ENCODE peak calls at places on chromosomes 5 and 9, in six cellular contexts. G, H, S, E, V and I are unnamed samples. For H3K4me1, the result is how much of the 10 kb centered on the place peaks cover.

GRCh38 chr5:108238936-108239887 is 142.7 kb downstream of the FBXL17 start:
- DNase-seq in G (peak), H (no peak), S (no peak), E (no peak), V (peak), I (no peak)

GRCh38 chr9:86891091-86891490 is 56.2 kb downstream of the GAS1 start:
- DNase-seq in G (no peak), H (no peak), S (no peak), E (no peak), V (no peak), I (no peak)

GRCh38 chr5:122366501-122366900 is 54.5 kb downstream of the SNCAIP start:
- DNase-seq in G (no peak), H (no peak), S (no peak), E (no peak), V (no peak), I (no peak)

GRCh38 chr5:137605377-137605776 is 106.3 kb upstream of the SPOCK1 start:
- DNase-seq in G (peak), H (no peak), S (no peak), E (no peak), V (peak), I (no peak)

GRCh38 chr9:6552033-6552737 is 93.3 kb downstream of the GLDC start:
- DNase-seq in G (peak), H (no peak), S (no peak), E (no peak), V (no peak), I (no peak)

GRCh38 chr9:131500939-131501541 is 1.7 kb upstream of the POMT1 start:
- DNase-seq in G (peak), H (no peak), S (no peak), E (no peak), V (no peak), I (no peak)

GRCh38 chr5:132635873-132636272 is 22.1 kb upstream of the IL13 start:
- DNase-seq in G (no peak), H (no peak), S (no peak), E (no peak), V (no peak), I (no peak)

GRCh38 chr9:99445377-99445891 is 223.4 kb downstream of the SEC61B start:
- DNase-seq in G (peak), H (no peak), S (peak), E (peak), V (no peak), I (peak)

GRCh38 chr5:145478651-145479050 is 356.5 kb downstream of the PRELID2 start:
- DNase-seq in G (peak), H (no peak), S (no peak), E (no peak), V (no peak), I (no peak)

GRCh38 chr5:148379340-148379739 is 4.4 kb upstream of the FBXO38 start:
- DNase-seq in G (no peak), H (no peak), S (no peak), E (no peak), V (no peak), I (no peak)

GRCh38 chr5:137960141-137960540 is 70.9 kb downstream of the PKD2L2 start:
- DNase-seq in G (no peak), H (no peak), S (no peak), E (no peak), V (no peak), I (no peak)

GRCh38 chr9:28064241-28064640 is 491.0 kb upstream of the C9orf72 start:
- DNase-seq in G (no peak), H (no peak), S (no peak), E (no peak), V (no peak), I (no peak)

GRCh38 chr5:39132792-39133191 is 58.6 kb upstream of the RICTOR start:
- DNase-seq in G (no peak), H (no peak), S (no peak), E (no peak), V (no peak), I (no peak)

GRCh38 chr5:170221319-170221718 is 11.5 kb upstream of the C5orf58 start:
- DNase-seq in G (no peak), H (no peak), S (no peak), E (no peak), V (no peak), I (no peak)

GRCh38 chr9:129008469-129008965 is 19.6 kb downstream of the SH3GLB2 start:
- DNase-seq in G (no peak), H (no peak), S (no peak), E (no peak), V (no peak), I (no peak)
- H3K27ac ChIP-seq in G (no peak), H (no peak), S (no peak), E (no peak), V (no peak), I (no peak)

GRCh38 chr9:114507726-114508125 is 2.5 kb upstream of the WHRN start:
- DNase-seq in G (peak), H (no peak), S (no peak), E (no peak), V (no peak), I (no peak)
- TF ChIP-seq CTCF in G (peak), H (no peak), S (no peak), E (peak), V (peak), I (peak)

GRCh38 chr9:127550751-127551150 is 61.3 kb upstream of the STXBP1 start:
- DNase-seq in G (no peak), H (no peak), S (no peak), E (no peak), V (no peak), I (no peak)
- H3K4me1 ChIP-seq in G (under half), H (half or more), S (under half), E (half or more), V (under half), I (under half)

GRCh38 chr5:149779071-149779470 is 49.0 kb downstream of the PPARGC1B start:
- DNase-seq in G (no peak), H (no peak), S (no peak), E (no peak), V (no peak), I (no peak)
- H3K27ac ChIP-seq in G (no peak), H (no peak), S (peak), E (no peak), V (no peak), I (peak)

GRCh38 chr9:95874303-95874988 is 1.0 kb upstream of the ERCC6L2 start:
- DNase-seq in G (peak), H (no peak), S (no peak), E (no peak), V (peak), I (no peak)

GRCh38 chr9:95875305-95876137 is at the start of gene ERCC6L2:
- DNase-seq in G (peak), H (peak), S (peak), E (peak), V (peak), I (peak)

GRCh38 chr9:95876138-95876444 is 600 bp downstream of the ERCC6L2 start:
- DNase-seq in G (no peak), H (no peak), S (no peak), E (no peak), V (no peak), I (no peak)

GRCh38 chr9:95876595-95876994 is 1.1 kb downstream of the ERCC6L2 start:
- DNase-seq in G (peak), H (no peak), S (no peak), E (no peak), V (no peak), I (no peak)

DNA sequence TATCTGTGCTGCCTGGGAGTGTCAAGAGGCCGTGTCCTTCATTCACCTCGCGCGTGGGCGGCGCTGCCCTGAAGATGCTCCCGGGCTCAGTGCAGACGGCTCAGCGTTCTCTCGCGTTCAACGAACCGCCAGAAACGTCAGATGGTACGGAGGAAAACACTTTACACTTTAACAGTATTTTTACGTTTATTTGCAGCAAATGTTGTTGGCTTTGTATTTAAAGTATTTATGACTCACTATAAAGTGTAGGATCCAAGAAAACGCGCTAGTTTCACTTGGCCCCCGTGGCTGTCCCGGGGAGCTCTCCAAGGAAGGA is 544 bp upstream of the ERCC6L2 start:
- DNase-seq in G (no peak), H (peak), S (peak), E (peak), V (peak), I (no peak)
- TF ChIP-seq CTCF in G (no peak), H (no peak), S (no peak), E (no peak), V (no peak), I (no peak)

DNA sequence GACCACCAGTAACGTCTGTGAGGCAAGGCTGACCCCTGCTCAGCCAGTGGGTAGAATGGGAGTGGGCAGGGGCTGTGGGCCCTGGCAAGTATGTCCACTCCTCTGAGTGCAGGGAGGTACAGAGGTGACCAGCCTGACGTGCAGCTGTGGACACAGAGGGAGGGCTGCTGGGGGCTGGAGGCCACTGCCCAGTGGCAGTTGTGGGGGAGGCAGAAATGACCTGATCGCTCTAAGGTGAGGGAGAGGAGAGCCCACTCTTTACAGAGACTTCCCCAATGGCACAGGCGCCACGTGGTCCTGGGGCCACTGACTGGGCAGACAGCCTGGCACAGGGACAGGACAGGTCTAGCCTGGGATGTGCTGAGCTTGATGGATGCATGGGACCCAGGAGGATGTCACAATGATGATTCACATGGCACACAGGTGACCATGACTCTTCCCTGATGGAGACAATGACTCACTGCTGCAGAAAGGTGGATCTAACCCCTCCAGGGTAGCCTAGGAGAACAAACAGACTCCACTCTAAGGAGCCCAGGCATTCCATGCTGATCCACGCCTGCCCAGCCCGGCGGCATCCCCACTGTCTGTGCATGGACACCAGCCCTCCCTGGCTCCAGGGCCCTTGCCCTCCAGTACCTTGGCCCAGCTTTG is 7.7 kb downstream of the LPCAT1 start:
- DNase-seq in G (peak), H (peak), S (peak), E (peak), V (peak), I (no peak)
- H3K4me1 ChIP-seq in G (half or more), H (half or more), S (under half), E (half or more), V (under half), I (under half)

GRCh38 chr9:110357510-110357909 is 19.8 kb upstream of the TXNDC8 start:
- DNase-seq in G (peak), H (no peak), S (no peak), E (no peak), V (no peak), I (no peak)
- H3K27ac ChIP-seq in G (no peak), H (no peak), S (no peak), E (no peak), V (no peak), I (no peak)

GRCh38 chr5:84382363-84383295 is 2.1 kb downstream of the EDIL3 start:
- DNase-seq in G (no peak), H (peak), S (peak), E (peak), V (peak), I (no peak)
- TF ChIP-seq CTCF in G (no peak), H (no peak), S (no peak), E (no peak), V (no peak), I (no peak)

DNA sequence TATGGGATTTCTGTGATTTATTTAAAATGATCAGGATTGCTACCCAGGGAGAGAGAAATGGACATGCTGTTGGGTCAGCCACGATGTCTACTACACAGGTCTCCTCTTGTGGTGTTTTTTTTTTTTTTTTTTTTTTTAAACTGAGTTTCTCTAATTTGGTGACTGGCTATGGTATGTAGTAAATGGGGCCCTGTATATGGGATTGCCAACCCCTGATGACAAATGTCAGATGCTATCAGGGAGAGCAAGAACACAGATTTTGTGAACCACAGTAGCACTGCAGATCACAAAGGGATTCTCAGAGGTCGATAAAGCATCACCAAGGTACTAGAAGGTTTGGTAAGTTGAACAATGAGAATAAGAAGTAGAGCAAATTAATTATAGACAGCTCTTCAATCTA is 16.5 kb upstream of the TNFAIP8 start:
- DNase-seq in G (no peak), H (no peak), S (no peak), E (no peak), V (no peak), I (no peak)
- H3K4me1 ChIP-seq in G (under half), H (under half), S (under half), E (half or more), V (under half), I (under half)

GRCh38 chr9:37200572-37201005 is 80.2 kb downstream of the ZCCHC7 start:
- DNase-seq in G (peak), H (no peak), S (no peak), E (no peak), V (no peak), I (no peak)

GRCh38 chr9:37201581-37201980 is 81.2 kb downstream of the ZCCHC7 start:
- DNase-seq in G (no peak), H (no peak), S (no peak), E (no peak), V (no peak), I (no peak)

GRCh38 chr9:37198831-37199230 is 78.5 kb downstream of the ZCCHC7 start:
- DNase-seq in G (no peak), H (no peak), S (no peak), E (no peak), V (no peak), I (no peak)

GRCh38 chr9:37197158-37198033 is 77.0 kb downstream of the ZCCHC7 start:
- DNase-seq in G (peak), H (no peak), S (no peak), E (no peak), V (no peak), I (no peak)

DNA sequence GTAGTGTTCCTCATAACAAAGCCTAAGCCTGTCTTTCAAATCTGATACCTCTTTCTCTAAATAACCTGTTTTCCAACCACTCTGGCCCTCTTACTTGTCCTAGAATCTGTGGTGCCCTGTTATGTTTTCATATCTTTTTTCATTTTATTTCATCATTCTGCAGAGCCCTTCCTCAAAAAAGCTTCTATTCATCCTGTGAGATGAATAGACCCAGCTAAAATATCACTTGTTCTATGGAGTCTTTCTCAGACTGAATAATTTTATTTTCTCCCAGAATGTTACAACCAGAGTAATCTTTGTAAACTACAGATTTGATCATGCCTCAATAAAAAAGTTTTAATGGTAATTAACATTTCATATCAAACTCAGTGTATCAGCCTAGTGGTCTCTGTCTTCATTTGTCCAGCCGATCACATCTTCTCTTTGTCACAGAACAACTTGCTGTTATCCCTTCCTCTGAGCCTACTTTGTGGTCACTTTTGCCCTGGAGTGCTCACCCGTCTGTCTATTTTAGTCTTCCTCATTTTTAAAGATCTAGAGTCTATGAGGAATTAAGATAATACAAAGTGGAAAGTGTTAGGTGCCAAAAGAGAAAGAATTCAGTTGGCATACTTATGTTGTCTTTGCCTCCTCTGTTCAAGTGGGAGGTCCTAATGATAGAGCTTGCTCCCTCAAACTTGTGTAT is 77.8 kb downstream of the ZCCHC7 start:
- DNase-seq in G (no peak), H (no peak), S (no peak), E (no peak), V (no peak), I (no peak)
- H3K27ac ChIP-seq in G (peak), H (no peak), S (no peak), E (no peak), V (no peak), I (no peak)